ENCODE peak calls at places on chromosome 1, in seven cellular contexts. Z is pancreas; V is astrocyte of the spinal cord; Y is SW480; P is stimulated activated CD4-positive, alpha-beta T cell treated with anti-CD3 and anti-CD28 coated beads, Interleukin-12 subunit alpha, Interleukin-12 subunit beta, amount 100 ng/mL, for 4 hours; E is Ammon's horn; T is left ventricle myocardium superior. L is an unnamed sample.

GRCh38 chr1:31647106-31647505 is 2.4 kb upstream of the PEF1 start:
- DNase-seq in E (no peak), Y (no peak), V (no peak), P (no peak), Z (no peak), T (no peak), L (no peak)

GRCh38 chr1:152960452-152961044 is 9.9 kb upstream of the SPRR4 start:
- DNase-seq in Z (no peak), P (no peak), E (no peak), Y (no peak), V (no peak), T (no peak), L (no peak)

GRCh38 chr1:154306151-154306550 is 14.7 kb upstream of the AQP10 start:
- DNase-seq in V (peak), P (no peak), Z (no peak), E (no peak), Y (no peak), T (no peak), L (no peak)

GRCh38 chr1:44501022-44501910 is 96.2 kb downstream of the RNF220 start:
- DNase-seq in T (peak), E (peak), Z (no peak), P (no peak), V (no peak), Y (no peak), L (no peak)

GRCh38 chr1:11650331-11650991 is 3.8 kb downstream of the FBXO2 start:
- DNase-seq in Z (peak), P (peak), T (peak), V (peak), Y (peak), E (peak), L (no peak)

GRCh38 chr1:234978397-234979291 is 150.0 kb downstream of the TOMM20 start:
- DNase-seq in E (peak), T (peak), Y (peak), Z (no peak), V (peak), P (peak), L (peak)

GRCh38 chr1:88998716-88999115 is 6.3 kb upstream of the KYAT3 start:
- DNase-seq in T (no peak), Y (peak), E (peak), P (no peak), Z (no peak), V (peak), L (peak)

GRCh38 chr1:170765712-170766330 is 101.9 kb downstream of the PRRX1 start:
- DNase-seq in Z (no peak), V (peak), T (no peak), P (no peak), Y (peak), E (peak), L (no peak)

GRCh38 chr1:234322979-234323378 is 50.3 kb upstream of the COA6 start:
- DNase-seq in V (peak), E (no peak), T (peak), P (peak), Y (peak), Z (no peak), L (no peak)

L was measured in DMS79 treated with DMSO at 0.1 percent for 48 hours.